ENCODE peak calls at places on chromosomes 7 and 10, in seven cellular contexts. One of them, this sample, is unnamed.

GRCh38 chr10:2108496-2108895 is 371.2 kb upstream of the ADARB2 start:
- DNase-seq in iris pigment epithelial cell: no peak
- DNase-seq in AG09309: no peak
- DNase-seq in fibroblast of lung: no peak
- DNase-seq in activated CD8-positive, alpha-beta memory T cell treated with anti-CD3 and anti-CD28 coated beads, Interleukin-2, amount 50 U/mL, for 48 hours: no peak
- DNase-seq in activated T-helper 1 cell treated with anti-CD3 and anti-CD28 coated beads, Interleukin-2, amount 50 U/mL, for 16 hours: no peak
- DNase-seq in GDM1: no peak
- DNase-seq in this sample: no peak

GRCh38 chr10:119029613-119030420 is at the start of gene NANOS1:
- DNase-seq in GDM1: no peak
- DNase-seq in activated CD8-positive, alpha-beta memory T cell treated with anti-CD3 and anti-CD28 coated beads, Interleukin-2, amount 50 U/mL, for 48 hours: peak
- DNase-seq in fibroblast of lung: peak
- DNase-seq in AG09309: no peak
- DNase-seq in iris pigment epithelial cell: peak
- DNase-seq in activated T-helper 1 cell treated with anti-CD3 and anti-CD28 coated beads, Interleukin-2, amount 50 U/mL, for 16 hours: peak
- DNase-seq in this sample: no peak

GRCh38 chr7:4882169-4882741 is 1.3 kb downstream of the RADIL start:
- DNase-seq in GDM1: no peak
- DNase-seq in activated T-helper 1 cell treated with anti-CD3 and anti-CD28 coated beads, Interleukin-2, amount 50 U/mL, for 16 hours: no peak
- DNase-seq in activated CD8-positive, alpha-beta memory T cell treated with anti-CD3 and anti-CD28 coated beads, Interleukin-2, amount 50 U/mL, for 48 hours: no peak
- DNase-seq in iris pigment epithelial cell: peak
- DNase-seq in AG09309: peak
- DNase-seq in fibroblast of lung: peak
- DNase-seq in this sample: peak

GRCh38 chr10:122341141-122341810 is 33.2 kb upstream of the PLEKHA1 start:
- DNase-seq in fibroblast of lung: peak
- DNase-seq in iris pigment epithelial cell: no peak
- DNase-seq in GDM1: no peak
- DNase-seq in activated T-helper 1 cell treated with anti-CD3 and anti-CD28 coated beads, Interleukin-2, amount 50 U/mL, for 16 hours: no peak
- DNase-seq in AG09309: no peak
- DNase-seq in activated CD8-positive, alpha-beta memory T cell treated with anti-CD3 and anti-CD28 coated beads, Interleukin-2, amount 50 U/mL, for 48 hours: peak
- DNase-seq in this sample: no peak

GRCh38 chr10:79995979-79996629 is 47.2 kb upstream of the SFTPD start:
- DNase-seq in fibroblast of lung: no peak
- DNase-seq in activated CD8-positive, alpha-beta memory T cell treated with anti-CD3 and anti-CD28 coated beads, Interleukin-2, amount 50 U/mL, for 48 hours: no peak
- DNase-seq in activated T-helper 1 cell treated with anti-CD3 and anti-CD28 coated beads, Interleukin-2, amount 50 U/mL, for 16 hours: no peak
- DNase-seq in AG09309: no peak
- DNase-seq in iris pigment epithelial cell: no peak
- DNase-seq in GDM1: no peak
- DNase-seq in this sample: no peak

GRCh38 chr7:32357535-32358277 is 132.5 kb downstream of the LSM5 start:
- DNase-seq in iris pigment epithelial cell: no peak
- DNase-seq in AG09309: no peak
- DNase-seq in GDM1: no peak
- DNase-seq in fibroblast of lung: no peak
- DNase-seq in activated T-helper 1 cell treated with anti-CD3 and anti-CD28 coated beads, Interleukin-2, amount 50 U/mL, for 16 hours: no peak
- DNase-seq in activated CD8-positive, alpha-beta memory T cell treated with anti-CD3 and anti-CD28 coated beads, Interleukin-2, amount 50 U/mL, for 48 hours: no peak
- DNase-seq in this sample: no peak

GRCh38 chr10:104492349-104492940 is 138.8 kb downstream of the CFAP58 start:
- DNase-seq in AG09309: peak
- DNase-seq in GDM1: no peak
- DNase-seq in fibroblast of lung: peak
- DNase-seq in activated CD8-positive, alpha-beta memory T cell treated with anti-CD3 and anti-CD28 coated beads, Interleukin-2, amount 50 U/mL, for 48 hours: no peak
- DNase-seq in iris pigment epithelial cell: no peak
- DNase-seq in activated T-helper 1 cell treated with anti-CD3 and anti-CD28 coated beads, Interleukin-2, amount 50 U/mL, for 16 hours: no peak
- DNase-seq in this sample: no peak

GRCh38 chr7:98687331-98687863 is 70.3 kb downstream of the NPTX2 start:
- DNase-seq in iris pigment epithelial cell: no peak
- DNase-seq in activated T-helper 1 cell treated with anti-CD3 and anti-CD28 coated beads, Interleukin-2, amount 50 U/mL, for 16 hours: no peak
- DNase-seq in activated CD8-positive, alpha-beta memory T cell treated with anti-CD3 and anti-CD28 coated beads, Interleukin-2, amount 50 U/mL, for 48 hours: no peak
- DNase-seq in AG09309: no peak
- DNase-seq in GDM1: no peak
- DNase-seq in fibroblast of lung: no peak
- DNase-seq in this sample: no peak

GRCh38 chr7:91079491-91079890 is 184.7 kb upstream of the FZD1 start:
- DNase-seq in GDM1: no peak
- DNase-seq in activated CD8-positive, alpha-beta memory T cell treated with anti-CD3 and anti-CD28 coated beads, Interleukin-2, amount 50 U/mL, for 48 hours: no peak
- DNase-seq in AG09309: no peak
- DNase-seq in iris pigment epithelial cell: peak
- DNase-seq in fibroblast of lung: peak
- DNase-seq in activated T-helper 1 cell treated with anti-CD3 and anti-CD28 coated beads, Interleukin-2, amount 50 U/mL, for 16 hours: no peak
- DNase-seq in this sample: no peak

GRCh38 chr10:86649471-86650150 is 4.7 kb upstream of the OPN4 start:
- DNase-seq in activated T-helper 1 cell treated with anti-CD3 and anti-CD28 coated beads, Interleukin-2, amount 50 U/mL, for 16 hours: no peak
- DNase-seq in GDM1: no peak
- DNase-seq in activated CD8-positive, alpha-beta memory T cell treated with anti-CD3 and anti-CD28 coated beads, Interleukin-2, amount 50 U/mL, for 48 hours: peak
- DNase-seq in iris pigment epithelial cell: no peak
- DNase-seq in AG09309: no peak
- DNase-seq in fibroblast of lung: no peak
- DNase-seq in this sample: no peak

GRCh38 chr7:116534790-116535189 is 10.0 kb downstream of the CAV1 start:
- DNase-seq in activated T-helper 1 cell treated with anti-CD3 and anti-CD28 coated beads, Interleukin-2, amount 50 U/mL, for 16 hours: no peak
- DNase-seq in AG09309: peak
- DNase-seq in fibroblast of lung: no peak
- DNase-seq in iris pigment epithelial cell: peak
- DNase-seq in GDM1: no peak
- DNase-seq in activated CD8-positive, alpha-beta memory T cell treated with anti-CD3 and anti-CD28 coated beads, Interleukin-2, amount 50 U/mL, for 48 hours: no peak
- DNase-seq in this sample: peak

GRCh38 chr10:117899181-117899683 is 147.5 kb downstream of the RAB11FIP2 start:
- DNase-seq in fibroblast of lung: no peak
- DNase-seq in GDM1: no peak
- DNase-seq in AG09309: no peak
- DNase-seq in activated T-helper 1 cell treated with anti-CD3 and anti-CD28 coated beads, Interleukin-2, amount 50 U/mL, for 16 hours: no peak
- DNase-seq in activated CD8-positive, alpha-beta memory T cell treated with anti-CD3 and anti-CD28 coated beads, Interleukin-2, amount 50 U/mL, for 48 hours: no peak
- DNase-seq in iris pigment epithelial cell: no peak
- DNase-seq in this sample: no peak

GRCh38 chr7:10940748-10941358 is 32.8 kb upstream of the PHF14 start:
- DNase-seq in activated T-helper 1 cell treated with anti-CD3 and anti-CD28 coated beads, Interleukin-2, amount 50 U/mL, for 16 hours: no peak
- DNase-seq in AG09309: no peak
- DNase-seq in fibroblast of lung: no peak
- DNase-seq in iris pigment epithelial cell: no peak
- DNase-seq in activated CD8-positive, alpha-beta memory T cell treated with anti-CD3 and anti-CD28 coated beads, Interleukin-2, amount 50 U/mL, for 48 hours: no peak
- DNase-seq in GDM1: no peak
- DNase-seq in this sample: no peak

GRCh38 chr7:28551311-28551710 is 139.0 kb downstream of the CREB5 start:
- DNase-seq in iris pigment epithelial cell: no peak
- DNase-seq in GDM1: no peak
- DNase-seq in activated T-helper 1 cell treated with anti-CD3 and anti-CD28 coated beads, Interleukin-2, amount 50 U/mL, for 16 hours: no peak
- DNase-seq in fibroblast of lung: peak
- DNase-seq in activated CD8-positive, alpha-beta memory T cell treated with anti-CD3 and anti-CD28 coated beads, Interleukin-2, amount 50 U/mL, for 48 hours: no peak
- DNase-seq in AG09309: no peak
- DNase-seq in this sample: no peak

GRCh38 chr10:29026065-29026797 is 262.6 kb upstream of the LYZL1 start:
- DNase-seq in fibroblast of lung: peak
- DNase-seq in iris pigment epithelial cell: no peak
- DNase-seq in AG09309: no peak
- DNase-seq in activated CD8-positive, alpha-beta memory T cell treated with anti-CD3 and anti-CD28 coated beads, Interleukin-2, amount 50 U/mL, for 48 hours: no peak
- DNase-seq in activated T-helper 1 cell treated with anti-CD3 and anti-CD28 coated beads, Interleukin-2, amount 50 U/mL, for 16 hours: no peak
- DNase-seq in GDM1: no peak
- DNase-seq in this sample: no peak

GRCh38 chr7:137965942-137966624 is 35.8 kb downstream of the CREB3L2 start:
- DNase-seq in activated CD8-positive, alpha-beta memory T cell treated with anti-CD3 and anti-CD28 coated beads, Interleukin-2, amount 50 U/mL, for 48 hours: no peak
- DNase-seq in activated T-helper 1 cell treated with anti-CD3 and anti-CD28 coated beads, Interleukin-2, amount 50 U/mL, for 16 hours: no peak
- DNase-seq in AG09309: no peak
- DNase-seq in GDM1: no peak
- DNase-seq in iris pigment epithelial cell: no peak
- DNase-seq in fibroblast of lung: no peak
- DNase-seq in this sample: no peak

GRCh38 chr10:11165591-11166543 is 148.2 kb downstream of the CELF2 start:
- DNase-seq in fibroblast of lung: peak
- DNase-seq in iris pigment epithelial cell: no peak
- DNase-seq in AG09309: no peak
- DNase-seq in activated CD8-positive, alpha-beta memory T cell treated with anti-CD3 and anti-CD28 coated beads, Interleukin-2, amount 50 U/mL, for 48 hours: no peak
- DNase-seq in activated T-helper 1 cell treated with anti-CD3 and anti-CD28 coated beads, Interleukin-2, amount 50 U/mL, for 16 hours: peak
- DNase-seq in GDM1: peak
- DNase-seq in this sample: no peak

GRCh38 chr10:63504145-63504881 is 16.9 kb upstream of the REEP3 start:
- DNase-seq in AG09309: no peak
- DNase-seq in GDM1: no peak
- DNase-seq in activated T-helper 1 cell treated with anti-CD3 and anti-CD28 coated beads, Interleukin-2, amount 50 U/mL, for 16 hours: no peak
- DNase-seq in iris pigment epithelial cell: no peak
- DNase-seq in fibroblast of lung: no peak
- DNase-seq in activated CD8-positive, alpha-beta memory T cell treated with anti-CD3 and anti-CD28 coated beads, Interleukin-2, amount 50 U/mL, for 48 hours: no peak
- DNase-seq in this sample: no peak

GRCh38 chr7:28115261-28115660 is 65.3 kb downstream of the JAZF1 start:
- DNase-seq in GDM1: no peak
- DNase-seq in fibroblast of lung: no peak
- DNase-seq in iris pigment epithelial cell: no peak
- DNase-seq in AG09309: no peak
- DNase-seq in activated T-helper 1 cell treated with anti-CD3 and anti-CD28 coated beads, Interleukin-2, amount 50 U/mL, for 16 hours: no peak
- DNase-seq in activated CD8-positive, alpha-beta memory T cell treated with anti-CD3 and anti-CD28 coated beads, Interleukin-2, amount 50 U/mL, for 48 hours: no peak
- DNase-seq in this sample: no peak

GRCh38 chr7:102270176-102270887 is 16.3 kb upstream of the SH2B2 start:
- DNase-seq in GDM1: no peak
- DNase-seq in activated T-helper 1 cell treated with anti-CD3 and anti-CD28 coated beads, Interleukin-2, amount 50 U/mL, for 16 hours: no peak
- DNase-seq in iris pigment epithelial cell: no peak
- DNase-seq in AG09309: no peak
- DNase-seq in fibroblast of lung: no peak
- DNase-seq in activated CD8-positive, alpha-beta memory T cell treated with anti-CD3 and anti-CD28 coated beads, Interleukin-2, amount 50 U/mL, for 48 hours: no peak
- DNase-seq in this sample: no peak